ENCODE peak calls at places on chromosome 15, in nine cellular contexts. L, E, Y, N, R, M, Z, B and C are unnamed samples.
A peak's percentile ranks its signal among the peaks of the same experiment; 100 is the strongest.

GRCh38 chr15:48358229-48358641 is 27.0 kb downstream of the DUT start:
- DNase-seq in L (no peak), E (peak; percentile 71), Y (peak; percentile 60), N (no peak), R (no peak), M (no peak), Z (peak; percentile 45), B (no peak), C (peak; percentile 75)

GRCh38 chr15:23578521-23579150 is 13.2 kb downstream of the MKRN3 start:
- DNase-seq in L (no peak), E (no peak), Y (no peak), N (no peak), R (no peak), M (no peak), Z (no peak), B (no peak), C (no peak)

GRCh38 chr15:40968290-40969085 is 15.2 kb downstream of the CHAC1 start:
- DNase-seq in L (no peak), E (no peak), Y (no peak), N (no peak), R (no peak), M (no peak), Z (peak; percentile 64), B (no peak), C (no peak)

GRCh38 chr15:64443747-64444621 is 16.4 kb upstream of the ZNF609 start:
- DNase-seq in L (no peak), E (peak; percentile 88), Y (peak; percentile 76), N (no peak), R (peak; percentile 70), M (no peak), Z (no peak), B (peak; percentile 41), C (peak; percentile 96)

GRCh38 chr15:39580630-39581500 is at the start of gene THBS1:
- DNase-seq in L (peak; percentile 87), E (peak; percentile 99), Y (peak; percentile 97), N (peak; percentile 76), R (peak; percentile 95), M (peak; percentile 98), Z (peak; percentile 98), B (peak; percentile 88), C (peak; percentile 91)

GRCh38 chr15:39585871-39586301 is 5.0 kb downstream of the THBS1 start:
- DNase-seq in L (no peak), E (peak; percentile 64), Y (peak; percentile 11), N (no peak), R (no peak), M (no peak), Z (no peak), B (no peak), C (no peak)

GRCh38 chr15:100383302-100384107 is 41.7 kb upstream of the ADAMTS17 start:
- DNase-seq in L (no peak), E (peak; percentile 54), Y (peak; percentile 1), N (peak; percentile 45), R (no peak), M (no peak), Z (peak; percentile 72), B (peak; percentile 65), C (peak; percentile 42)

GRCh38 chr15:73781038-73781925 is 28.1 kb upstream of the INSYN1 start:
- DNase-seq in L (no peak), E (peak; percentile 43), Y (peak; percentile 53), N (no peak), R (no peak), M (no peak), Z (peak; percentile 55), B (no peak), C (peak; percentile 43)

GRCh38 chr15:39491917-39492490 is 88.9 kb upstream of the THBS1 start:
- DNase-seq in L (no peak), E (no peak), Y (no peak), N (no peak), R (no peak), M (no peak), Z (no peak), B (no peak), C (no peak)

GRCh38 chr15:90674476-90674875 is 42.7 kb upstream of the BLM start:
- DNase-seq in L (no peak), E (no peak), Y (peak; percentile 37), N (no peak), R (no peak), M (no peak), Z (no peak), B (no peak), C (no peak)

GRCh38 chr15:48285329-48286214 is 45.7 kb upstream of the DUT start:
- DNase-seq in L (no peak), E (peak; percentile 83), Y (peak; percentile 90), N (no peak), R (peak; percentile 82), M (no peak), Z (peak; percentile 93), B (peak; percentile 75), C (peak; percentile 96)

GRCh38 chr15:77187751-77188464 is 117.0 kb upstream of the TSPAN3 start:
- DNase-seq in L (no peak), E (peak; percentile 87), Y (peak; percentile 59), N (no peak), R (no peak), M (no peak), Z (no peak), B (no peak), C (peak; percentile 79)

GRCh38 chr15:75616766-75617165 is 8.8 kb downstream of the SNUPN start:
- DNase-seq in L (no peak), E (no peak), Y (no peak), N (no peak), R (no peak), M (no peak), Z (no peak), B (no peak), C (no peak)

GRCh38 chr15:77753238-77753873 is 120.6 kb upstream of the LINGO1 start:
- DNase-seq in L (no peak), E (peak; percentile 32), Y (peak; percentile 57), N (no peak), R (no peak), M (no peak), Z (peak; percentile 79), B (no peak), C (peak; percentile 32)

GRCh38 chr15:63791236-63791635 is 42.5 kb downstream of the HERC1 start:
- DNase-seq in L (no peak), E (no peak), Y (peak; percentile 49), N (no peak), R (peak; percentile 3), M (no peak), Z (no peak), B (no peak), C (peak; percentile 46)

GRCh38 chr15:68057089-68057488 is 3.0 kb downstream of the PIAS1 start:
- DNase-seq in L (no peak), E (no peak), Y (no peak), N (no peak), R (no peak), M (no peak), Z (no peak), B (no peak), C (no peak)

GRCh38 chr15:40307421-40308165 is at the start of gene PLCB2:
- DNase-seq in L (peak; percentile 44), E (no peak), Y (no peak), N (peak; percentile 74), R (no peak), M (no peak), Z (peak; percentile 68), B (no peak), C (no peak)

DNA sequence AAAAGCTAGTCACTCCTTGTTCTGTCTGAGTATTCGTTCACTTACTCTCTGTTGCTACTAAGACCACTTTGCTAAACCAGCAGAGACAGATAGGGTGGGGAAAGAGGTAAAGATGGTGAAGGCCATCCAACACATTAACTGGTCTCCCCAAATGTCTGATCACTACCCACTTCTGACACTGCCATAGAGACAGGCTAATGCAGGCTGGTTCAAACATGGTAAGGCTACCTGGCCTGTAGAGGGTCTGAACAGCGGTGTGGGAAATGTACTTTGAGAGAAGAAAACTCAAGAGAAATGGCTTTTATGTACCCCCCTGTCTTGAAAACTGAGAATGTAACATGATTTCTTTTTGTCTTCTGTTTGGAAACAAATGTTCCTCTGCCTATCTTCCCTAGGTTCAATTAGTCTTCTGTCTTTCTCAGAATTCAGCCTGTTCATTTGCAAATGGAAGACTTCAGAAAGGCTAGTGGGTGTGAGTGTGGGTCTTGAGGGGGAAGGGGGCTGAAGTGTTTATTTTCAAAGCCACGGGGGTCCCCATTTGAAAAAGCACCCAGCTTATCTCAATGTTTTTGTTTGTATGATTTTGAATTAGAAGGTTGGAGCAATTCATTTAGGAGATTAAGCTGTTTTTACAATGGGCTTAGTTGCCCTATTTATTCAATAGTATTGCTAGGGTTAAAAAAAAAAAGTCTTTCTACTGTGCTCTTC is 15.8 kb downstream of the ALDH1A2 start:
- DNase-seq in L (no peak), E (no peak), Y (no peak), N (no peak), R (no peak), M (no peak), Z (peak; percentile 21), B (no peak), C (no peak)
- H3K4me3 ChIP-seq in L (no peak overlapping the region), E (no peak overlapping the region), Y (no peak overlapping the region), N (no peak overlapping the region), R (no peak overlapping the region), M (no peak overlapping the region), Z (peak overlapping the region; percentile 27), B (no peak overlapping the region), C (no peak overlapping the region)

GRCh38 chr15:28921925-28922711 is 36.3 kb downstream of the APBA2 start:
- DNase-seq in L (no peak), E (no peak), Y (no peak), N (peak; percentile 39), R (no peak), M (no peak), Z (peak; percentile 72), B (no peak), C (no peak)
- TF ChIP-seq CTCF in L (peak; percentile 21), E (no peak), Y (no peak), N (no peak), R (no peak), M (no peak), Z (peak; percentile 87), B (no peak), C (peak; percentile 59)

DNA sequence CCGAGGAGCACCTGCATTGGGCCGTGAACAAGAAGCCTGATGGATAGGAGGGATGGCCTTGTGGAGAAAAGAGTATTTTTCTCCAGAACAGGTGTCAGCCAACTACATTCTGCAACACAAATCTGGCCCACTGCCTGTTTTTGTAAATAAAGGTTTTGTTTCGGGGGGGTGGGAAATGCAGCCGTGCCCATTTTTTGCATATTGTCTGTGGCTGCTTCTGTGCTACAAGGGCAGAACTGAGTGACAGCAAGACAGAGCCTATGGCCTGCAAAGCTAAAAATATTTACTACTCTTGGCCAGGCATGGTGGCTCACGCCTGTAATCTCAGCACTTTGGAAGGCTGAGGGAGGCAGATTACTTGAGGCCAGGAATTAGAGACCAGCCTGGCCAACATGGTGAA is 95.9 kb upstream of the AKAP13 start:
- DNase-seq in L (no peak), E (no peak), Y (no peak), N (no peak), R (no peak), M (no peak), Z (no peak), B (no peak), C (no peak)
- H3K4me3 ChIP-seq in L (no peak overlapping the region), E (no peak overlapping the region), Y (no peak overlapping the region), N (no peak overlapping the region), R (no peak overlapping the region), M (no peak overlapping the region), Z (no peak overlapping the region), B (no peak overlapping the region), C (no peak overlapping the region)

DNA sequence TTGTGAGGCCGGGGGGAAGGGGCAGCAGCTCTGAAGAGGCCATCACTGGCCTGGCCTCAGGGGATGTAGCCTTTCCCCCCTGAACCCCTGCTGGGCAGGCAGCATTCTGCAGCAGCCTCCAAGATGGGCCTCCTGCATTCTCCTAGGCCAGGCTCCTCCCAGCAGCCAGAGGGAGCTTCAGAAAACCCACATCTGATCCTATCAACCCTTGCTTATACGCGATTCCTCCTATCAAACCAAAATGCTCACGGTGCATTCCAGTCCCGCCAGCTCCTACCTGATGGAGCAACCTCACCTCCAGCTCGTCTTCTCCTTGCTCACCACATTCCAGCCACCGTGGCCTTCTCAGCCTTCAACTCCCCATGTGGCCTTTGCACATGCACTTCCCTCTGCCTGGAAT is 85.7 kb downstream of the MEGF11 start:
- DNase-seq in L (no peak), E (no peak), Y (no peak), N (no peak), R (no peak), M (no peak), Z (no peak), B (no peak), C (no peak)
- TF ChIP-seq CTCF in L (no peak), E (no peak), Y (no peak), N (no peak), R (no peak), M (no peak), Z (no peak), B (no peak), C (no peak)